ENCODE peak calls at places on chromosomes 5 and 9, in eight cellular contexts. B, U, M, G, V, L, A and K are unnamed samples.

GRCh38 chr9:92242779-92243136 is 50.7 kb downstream of the IARS1 start:
- DNase-seq in B (no peak), U (no peak), M (no peak), G (no peak), V (no peak), L (no peak), A (no peak), K (no peak)

GRCh38 chr5:150053231-150053626 is 33.1 kb downstream of the CSF1R start:
- DNase-seq in B (no peak), U (no peak), M (no peak), G (no peak), V (no peak), L (peak; percentile 97), A (no peak), K (no peak)

GRCh38 chr5:177175336-177175735 is 41.8 kb downstream of the NSD1 start:
- DNase-seq in B (no peak), U (no peak), M (no peak), G (no peak), V (no peak), L (no peak), A (no peak), K (no peak)

GRCh38 chr9:20985851-20986600 is 45.4 kb downstream of the HACD4 start:
- DNase-seq in B (no peak), U (no peak), M (no peak), G (no peak), V (no peak), L (no peak), A (no peak), K (no peak)

GRCh38 chr9:37412431-37413151 is 9.9 kb upstream of the GRHPR start:
- DNase-seq in B (no peak), U (no peak), M (no peak), G (no peak), V (no peak), L (peak; percentile 6), A (no peak), K (no peak)

GRCh38 chr9:101536938-101537337 is 3.3 kb downstream of the RNF20 start:
- DNase-seq in B (peak; percentile 64), U (no peak), M (no peak), G (no peak), V (no peak), L (no peak), A (no peak), K (no peak)

GRCh38 chr9:68651280-68651893 is 53.7 kb upstream of the PIP5K1B start:
- DNase-seq in B (no peak), U (no peak), M (no peak), G (no peak), V (no peak), L (no peak), A (no peak), K (no peak)

GRCh38 chr5:107431536-107431935 is 239.2 kb downstream of the EFNA5 start:
- DNase-seq in B (no peak), U (no peak), M (no peak), G (no peak), V (no peak), L (no peak), A (no peak), K (no peak)

GRCh38 chr9:32968101-32969011 is 33.1 kb downstream of the APTX start:
- DNase-seq in B (peak; percentile 65), U (peak; percentile 47), M (peak; percentile 40), G (peak; percentile 34), V (peak; percentile 24), L (peak; percentile 14), A (peak; percentile 73), K (no peak)

GRCh38 chr5:62312036-62312435 is 6.0 kb downstream of the KIF2A start:
- DNase-seq in B (no peak), U (no peak), M (no peak), G (no peak), V (no peak), L (no peak), A (no peak), K (no peak)

GRCh38 chr9:36903541-36904435 is 130.3 kb downstream of the PAX5 start:
- DNase-seq in B (no peak), U (no peak), M (no peak), G (no peak), V (peak; percentile 92), L (peak; percentile 72), A (no peak), K (no peak)

GRCh38 chr9:73167614-73168013 is 15.9 kb downstream of the ANXA1 start:
- DNase-seq in B (no peak), U (no peak), M (no peak), G (no peak), V (no peak), L (no peak), A (no peak), K (no peak)

GRCh38 chr5:1864896-1865440 is 17.8 kb downstream of the IRX4 start:
- DNase-seq in B (no peak), U (no peak), M (no peak), G (no peak), V (peak; percentile 24), L (no peak), A (no peak), K (no peak)

GRCh38 chr5:7878381-7878873 is 9.5 kb downstream of the MTRR start:
- DNase-seq in B (no peak), U (no peak), M (no peak), G (no peak), V (no peak), L (peak; percentile 53), A (no peak), K (no peak)

GRCh38 chr5:102312586-102312985 is 16.5 kb upstream of the SLCO4C1 start:
- DNase-seq in B (no peak), U (no peak), M (no peak), G (no peak), V (no peak), L (no peak), A (no peak), K (no peak)

GRCh38 chr9:36191290-36191645 is 547 bp downstream of the CLTA start:
- DNase-seq in B (peak; percentile 47), U (peak; percentile 29), M (peak; percentile 13), G (peak; percentile 22), V (peak; percentile 48), L (no peak), A (peak; percentile 37), K (no peak)

GRCh38 chr9:91405343-91406077 is 18.1 kb downstream of the NFIL3 start:
- DNase-seq in B (no peak), U (no peak), M (no peak), G (no peak), V (no peak), L (no peak), A (no peak), K (no peak)

GRCh38 chr5:167447466-167447865 is 844.0 kb upstream of the WWC1 start:
- DNase-seq in B (no peak), U (no peak), M (no peak), G (no peak), V (no peak), L (no peak), A (no peak), K (no peak)

GRCh38 chr5:97229196-97229595 is 46.1 kb upstream of the RIOK2 start:
- DNase-seq in B (no peak), U (no peak), M (no peak), G (no peak), V (no peak), L (no peak), A (no peak), K (no peak)

GRCh38 chr9:100058699-100059579 is 39.9 kb downstream of the ERP44 start:
- DNase-seq in B (no peak), U (no peak), M (no peak), G (no peak), V (no peak), L (no peak), A (no peak), K (no peak)

GRCh38 chr5:108321341-108321740 is 60.6 kb downstream of the FBXL17 start:
- DNase-seq in B (no peak), U (no peak), M (no peak), G (no peak), V (no peak), L (no peak), A (no peak), K (no peak)

GRCh38 chr9:107707419-107707837 is 217.9 kb upstream of the KLF4 start:
- DNase-seq in B (no peak), U (no peak), M (no peak), G (no peak), V (no peak), L (peak; percentile 89), A (no peak), K (peak; percentile 52)

GRCh38 chr9:131410051-131410491 is 16.2 kb downstream of the PRRC2B start:
- DNase-seq in B (no peak), U (no peak), M (peak; percentile 36), G (no peak), V (no peak), L (no peak), A (no peak), K (no peak)

GRCh38 chr9:121658166-121658565 is 6.7 kb downstream of the DAB2IP start:
- DNase-seq in B (no peak), U (no peak), M (no peak), G (no peak), V (no peak), L (no peak), A (no peak), K (no peak)

GRCh38 chr5:137649228-137649890 is 86.5 kb downstream of the KLHL3 start:
- DNase-seq in B (peak; percentile 52), U (no peak), M (no peak), G (no peak), V (no peak), L (no peak), A (no peak), K (peak; percentile 15)

GRCh38 chr5:16690243-16690839 is 73.5 kb upstream of the RETREG1 start:
- DNase-seq in B (peak; percentile 66), U (no peak), M (no peak), G (no peak), V (peak; percentile 56), L (peak; percentile 41), A (peak; percentile 49), K (no peak)

GRCh38 chr5:95973793-95974325 is 12.2 kb upstream of the ELL2 start:
- DNase-seq in B (no peak), U (no peak), M (no peak), G (no peak), V (no peak), L (peak; percentile 62), A (no peak), K (peak; percentile 44)

GRCh38 chr5:148268556-148268955 is at the start of gene SPINK13:
- DNase-seq in B (no peak), U (no peak), M (no peak), G (no peak), V (no peak), L (peak; percentile 70), A (no peak), K (no peak)

GRCh38 chr9:123318961-123319421 is 37.0 kb upstream of the CRB2 start:
- DNase-seq in B (no peak), U (no peak), M (no peak), G (no peak), V (no peak), L (no peak), A (peak; percentile 34), K (no peak)

GRCh38 chr9:135210676-135211523 is 123.4 kb downstream of the OLFM1 start:
- DNase-seq in B (no peak), U (no peak), M (no peak), G (no peak), V (no peak), L (no peak), A (no peak), K (no peak)

GRCh38 chr5:24005384-24005783 is 498.0 kb downstream of the PRDM9 start:
- DNase-seq in B (no peak), U (no peak), M (no peak), G (no peak), V (no peak), L (no peak), A (no peak), K (no peak)

GRCh38 chr9:87389936-87390335 is 107.7 kb upstream of the DAPK1 start:
- DNase-seq in B (no peak), U (no peak), M (no peak), G (no peak), V (no peak), L (peak; percentile 78), A (no peak), K (no peak)

GRCh38 chr5:146813346-146813745 is 65.2 kb downstream of the PPP2R2B start:
- DNase-seq in B (no peak), U (no peak), M (no peak), G (no peak), V (no peak), L (no peak), A (no peak), K (no peak)